ENCODE peak calls at places on chromosomes 16 and 17, in four cellular contexts. One of them, this sample, is unnamed.
A peak's percentile ranks its signal among the peaks of the same experiment; 100 is the strongest.

GRCh38 chr17:77400445-77400870 is 259.7 kb downstream of the SEC14L1 start:
- DNase-seq in HepG2: no peak
- DNase-seq in H1: no peak
- DNase-seq in K562: peak; percentile 55
- DNase-seq in this sample: no peak

GRCh38 chr17:67742025-67742424 is 24.3 kb downstream of the NOL11 start:
- DNase-seq in K562: no peak
- DNase-seq in H1: no peak
- DNase-seq in HepG2: no peak
- DNase-seq in this sample: no peak

GRCh38 chr16:24568392-24568791 is 29.0 kb downstream of the RBBP6 start:
- DNase-seq in H1: no peak
- DNase-seq in HepG2: no peak
- DNase-seq in K562: no peak
- DNase-seq in this sample: no peak

GRCh38 chr17:43015579-43015978 is 6.6 kb downstream of the VAT1 start:
- DNase-seq in H1: no peak
- DNase-seq in HepG2: no peak
- DNase-seq in K562: no peak
- DNase-seq in this sample: no peak

GRCh38 chr16:48576927-48577326 is 33.1 kb downstream of the N4BP1 start:
- DNase-seq in HepG2: peak; percentile 48
- DNase-seq in H1: no peak
- DNase-seq in K562: no peak
- DNase-seq in this sample: peak; percentile 11

GRCh38 chr16:49338867-49339266 is 34.7 kb upstream of the C16orf78 start:
- DNase-seq in HepG2: no peak
- DNase-seq in K562: no peak
- DNase-seq in H1: no peak
- DNase-seq in this sample: no peak

GRCh38 chr17:72492941-72493340 is 372.1 kb downstream of the SOX9 start:
- DNase-seq in HepG2: no peak
- DNase-seq in K562: no peak
- DNase-seq in H1: no peak
- DNase-seq in this sample: no peak

GRCh38 chr17:50768348-50768761 is 1.0 kb upstream of the ANKRD40CL start:
- DNase-seq in H1: peak; percentile 47
- DNase-seq in K562: no peak
- DNase-seq in HepG2: peak; percentile 38
- DNase-seq in this sample: peak; percentile 38

GRCh38 chr17:82061047-82061925 is 4.3 kb downstream of the DUS1L start:
- DNase-seq in K562: no peak
- DNase-seq in HepG2: no peak
- DNase-seq in H1: no peak
- DNase-seq in this sample: no peak

GRCh38 chr17:81414751-81415516 is 19.7 kb downstream of the BAHCC1 start:
- DNase-seq in K562: no peak
- DNase-seq in HepG2: no peak
- DNase-seq in H1: no peak
- DNase-seq in this sample: no peak

GRCh38 chr16:85902366-85903155 is 3.6 kb downstream of the IRF8 start:
- DNase-seq in HepG2: no peak
- DNase-seq in H1: no peak
- DNase-seq in K562: no peak
- DNase-seq in this sample: no peak

GRCh38 chr17:75364078-75364477 is 41.4 kb downstream of the GRB2 start:
- DNase-seq in HepG2: no peak
- DNase-seq in K562: no peak
- DNase-seq in H1: no peak
- DNase-seq in this sample: no peak

GRCh38 chr17:79026345-79027273 is 2.6 kb downstream of the C1QTNF1 start:
- DNase-seq in H1: no peak
- DNase-seq in HepG2: peak; percentile 99
- DNase-seq in K562: no peak
- DNase-seq in this sample: peak; percentile 86

GRCh38 chr16:88754912-88755744 is 29.9 kb downstream of the PIEZO1 start:
- DNase-seq in HepG2: no peak
- DNase-seq in K562: no peak
- DNase-seq in H1: no peak
- DNase-seq in this sample: no peak

GRCh38 chr17:61593404-61593803 is 2.4 kb upstream of the NACA2 start:
- DNase-seq in HepG2: no peak
- DNase-seq in K562: no peak
- DNase-seq in H1: no peak
- DNase-seq in this sample: no peak

GRCh38 chr16:527015-527903 is at the start of gene CAPN15:
- DNase-seq in H1: peak; percentile 94
- DNase-seq in HepG2: peak; percentile 76
- DNase-seq in K562: peak; percentile 90
- DNase-seq in this sample: peak; percentile 90

GRCh38 chr17:73703216-73703615 is 59.0 kb upstream of the SDK2 start:
- DNase-seq in HepG2: no peak
- DNase-seq in H1: no peak
- DNase-seq in K562: no peak
- DNase-seq in this sample: no peak

GRCh38 chr17:11144358-11145233 is 96.4 kb upstream of the SHISA6 start:
- DNase-seq in H1: peak; percentile 49
- DNase-seq in K562: peak; percentile 21
- DNase-seq in HepG2: peak; percentile 18
- DNase-seq in this sample: peak; percentile 28

GRCh38 chr17:81426676-81427445 is 31.6 kb downstream of the BAHCC1 start:
- DNase-seq in H1: no peak
- DNase-seq in K562: no peak
- DNase-seq in HepG2: no peak
- DNase-seq in this sample: no peak

GRCh38 chr17:60472449-60472848 is 50.2 kb downstream of the CHCT1 start:
- DNase-seq in HepG2: no peak
- DNase-seq in K562: no peak
- DNase-seq in H1: no peak
- DNase-seq in this sample: no peak

GRCh38 chr17:42460371-42460770 is 1.7 kb downstream of the ATP6V0A1 start:
- DNase-seq in HepG2: no peak
- DNase-seq in H1: no peak
- DNase-seq in K562: no peak
- DNase-seq in this sample: no peak

GRCh38 chr17:7557147-7557764 is 1.3 kb upstream of the TNFSF13 start:
- DNase-seq in K562: no peak
- DNase-seq in H1: no peak
- DNase-seq in HepG2: peak; percentile 42
- DNase-seq in this sample: no peak

GRCh38 chr17:64019486-64020067 is 856 bp downstream of the ICAM2 start:
- DNase-seq in H1: peak; percentile 13
- DNase-seq in HepG2: no peak
- DNase-seq in K562: no peak
- DNase-seq in this sample: no peak

GRCh38 chr17:43467981-43468541 is 15.7 kb upstream of the DHX8 start:
- DNase-seq in HepG2: no peak
- DNase-seq in K562: no peak
- DNase-seq in H1: no peak
- DNase-seq in this sample: no peak

GRCh38 chr17:49114703-49115102 is 17.9 kb upstream of the B4GALNT2 start:
- DNase-seq in K562: no peak
- DNase-seq in H1: no peak
- DNase-seq in HepG2: no peak
- DNase-seq in this sample: no peak

GRCh38 chr17:933168-934083 is 46.1 kb downstream of the NXN start:
- DNase-seq in HepG2: peak; percentile 75
- DNase-seq in K562: peak; percentile 22
- DNase-seq in H1: no peak
- DNase-seq in this sample: peak; percentile 97

GRCh38 chr17:42276359-42276608 is at the start of gene STAT5B:
- DNase-seq in K562: peak; percentile 84
- DNase-seq in HepG2: no peak
- DNase-seq in H1: peak; percentile 78
- DNase-seq in this sample: peak; percentile 83

GRCh38 chr17:57747221-57748017 is 2.3 kb upstream of the CCDC182 start:
- DNase-seq in K562: peak; percentile 53
- DNase-seq in HepG2: peak; percentile 54
- DNase-seq in H1: no peak
- DNase-seq in this sample: peak; percentile 84

GRCh38 chr16:4052801-4053662 is 63.2 kb downstream of the ADCY9 start:
- DNase-seq in HepG2: no peak
- DNase-seq in K562: no peak
- DNase-seq in H1: no peak
- DNase-seq in this sample: no peak

GRCh38 chr16:15506441-15506840 is 72.1 kb downstream of the BMERB1 start:
- DNase-seq in K562: no peak
- DNase-seq in H1: no peak
- DNase-seq in HepG2: no peak
- DNase-seq in this sample: no peak

GRCh38 chr16:15509593-15510520 is 75.5 kb downstream of the BMERB1 start:
- DNase-seq in K562: no peak
- DNase-seq in H1: peak; percentile 52
- DNase-seq in HepG2: no peak
- DNase-seq in this sample: peak; percentile 43

GRCh38 chr16:15509051-15509592 is 74.7 kb downstream of the BMERB1 start:
- DNase-seq in H1: no peak
- DNase-seq in HepG2: no peak
- DNase-seq in K562: peak; percentile 45
- DNase-seq in this sample: no peak

GRCh38 chr16:15507959-15508336 is 73.6 kb downstream of the BMERB1 start:
- DNase-seq in H1: no peak
- DNase-seq in K562: no peak
- DNase-seq in HepG2: no peak
- DNase-seq in this sample: no peak

GRCh38 chr16:15507299-15507958 is 73.0 kb downstream of the BMERB1 start:
- DNase-seq in K562: no peak
- DNase-seq in HepG2: no peak
- DNase-seq in H1: no peak
- DNase-seq in this sample: no peak
- TF ChIP-seq JUN in K562: no peak
- TF ChIP-seq JUN in HepG2: no peak
- TF ChIP-seq JUN in H1: no peak
- TF ChIP-seq JUN in this sample: no peak

GRCh38 chr17:35539659-35540026 is 2.2 kb upstream of the SLFN12L start:
- DNase-seq in K562: no peak
- DNase-seq in HepG2: no peak
- DNase-seq in H1: no peak
- DNase-seq in this sample: no peak

GRCh38 chr17:35536664-35537160 is 766 bp downstream of the SLFN12L start:
- DNase-seq in H1: no peak
- DNase-seq in HepG2: no peak
- DNase-seq in K562: no peak
- DNase-seq in this sample: no peak

GRCh38 chr17:35534694-35535093 is 2.8 kb downstream of the SLFN12L start:
- DNase-seq in H1: no peak
- DNase-seq in HepG2: no peak
- DNase-seq in K562: no peak
- DNase-seq in this sample: no peak

GRCh38 chr17:35540589-35541404 is 3.3 kb upstream of the SLFN12L start:
- DNase-seq in H1: no peak
- DNase-seq in HepG2: no peak
- DNase-seq in K562: peak; percentile 36
- DNase-seq in this sample: no peak

DNA sequence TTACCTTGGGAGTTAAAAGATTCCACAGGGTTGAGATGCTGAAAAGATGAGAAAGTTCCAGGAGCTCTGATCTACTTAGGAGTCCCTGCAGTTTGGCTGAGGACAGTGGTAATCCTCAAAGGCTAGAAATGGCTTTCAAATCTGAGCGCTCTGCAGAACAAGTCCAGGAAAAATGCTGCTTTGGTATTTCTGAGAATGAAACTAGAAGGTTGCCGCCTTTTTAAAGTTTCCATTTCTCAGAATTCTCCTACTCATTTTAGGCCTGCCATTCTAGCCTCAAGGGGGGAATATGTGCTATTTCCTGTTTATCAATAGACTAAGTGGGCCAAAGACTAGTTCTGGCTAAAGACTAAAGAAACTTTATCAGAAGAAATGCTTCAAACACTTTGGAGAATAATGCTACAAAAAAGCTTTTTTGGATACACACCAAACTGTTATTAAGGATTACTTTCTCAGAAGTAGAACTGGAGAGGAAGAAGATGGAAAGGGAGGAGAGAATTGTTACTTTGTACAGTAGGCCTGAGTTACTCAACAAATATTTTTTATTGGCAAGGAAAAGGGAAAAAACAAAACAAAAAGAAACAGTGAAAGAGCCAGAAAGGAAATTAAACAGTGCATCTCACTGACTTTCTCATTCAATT is at the start of gene SLFN12L:
- DNase-seq in HepG2: no peak
- DNase-seq in H1: no peak
- DNase-seq in K562: peak; percentile 55
- DNase-seq in this sample: no peak
- TF ChIP-seq RAD21 in HepG2: no peak
- TF ChIP-seq RAD21 in H1: no peak
- TF ChIP-seq RAD21 in K562: no peak
- TF ChIP-seq RAD21 in this sample: no peak

DNA sequence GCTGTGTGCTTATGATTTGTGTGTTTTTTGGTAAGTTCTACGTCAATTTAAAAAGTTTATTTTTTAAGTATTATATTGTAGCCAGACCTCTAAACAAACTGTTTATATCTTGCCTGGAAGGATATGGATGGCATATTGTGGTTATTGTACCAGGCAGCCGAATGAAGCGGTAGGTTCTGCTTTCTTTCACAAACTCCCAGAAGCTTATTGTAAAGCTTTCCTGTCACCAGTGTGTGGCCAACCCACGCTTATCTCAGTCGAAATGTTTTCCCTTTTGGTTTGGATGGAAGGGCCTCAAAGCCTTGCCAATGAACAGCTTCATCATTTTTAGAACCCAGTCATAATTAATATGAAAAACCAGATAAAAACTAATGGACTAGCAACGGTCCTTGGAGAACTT is 53.1 kb downstream of the CYB5B start:
- DNase-seq in K562: peak; percentile 40
- DNase-seq in H1: no peak
- DNase-seq in HepG2: no peak
- DNase-seq in this sample: no peak
- H3K27ac ChIP-seq in K562: no peak overlapping the region
- H3K27ac ChIP-seq in H1: no peak overlapping the region
- H3K27ac ChIP-seq in HepG2: no peak overlapping the region
- H3K27ac ChIP-seq in this sample: peak overlapping the region; percentile 83

DNA sequence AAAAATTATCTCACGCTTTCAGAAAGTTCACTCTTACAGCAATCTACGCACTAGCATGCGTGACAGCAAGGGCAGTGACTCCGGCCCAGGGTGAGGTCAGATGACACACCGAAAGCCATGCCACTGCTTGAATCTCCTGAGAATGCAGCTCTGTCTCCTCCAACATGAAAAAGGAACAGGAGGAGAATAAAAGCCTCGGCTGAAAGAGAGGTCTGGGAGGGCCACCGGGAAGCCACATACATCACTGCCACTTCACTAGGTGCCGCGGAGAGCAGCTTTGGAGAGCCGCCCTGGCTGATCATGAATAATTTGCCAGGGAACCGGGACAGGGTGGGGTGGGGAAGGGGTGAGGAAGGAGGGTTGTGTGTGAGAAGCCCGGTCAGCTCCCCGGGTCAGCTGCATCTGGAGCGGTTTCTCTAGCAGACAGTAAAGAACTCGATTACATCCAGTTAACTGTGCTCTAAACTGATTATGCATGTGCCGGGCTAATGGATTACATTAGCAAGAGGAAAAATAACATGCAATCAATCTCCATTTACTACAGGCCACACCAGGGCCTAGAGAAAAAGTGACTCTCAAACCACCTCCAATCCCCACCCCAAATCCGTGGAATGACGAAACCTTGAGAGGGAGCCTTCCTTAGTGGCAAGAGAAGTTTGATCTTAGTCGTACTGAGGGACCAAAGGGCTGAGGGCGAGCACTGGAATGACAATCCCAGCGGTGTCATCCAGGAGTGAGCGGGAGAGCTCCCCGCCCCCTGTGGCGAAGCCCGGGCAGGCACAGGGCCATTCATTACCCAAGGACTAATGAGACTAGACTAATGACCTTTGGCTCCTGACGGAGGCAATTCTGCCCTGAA is 100.3 kb downstream of the ZFHX3 start:
- DNase-seq in K562: no peak
- DNase-seq in HepG2: peak; percentile 79
- DNase-seq in H1: no peak
- DNase-seq in this sample: no peak
- TF ChIP-seq JUN in K562: no peak
- TF ChIP-seq JUN in HepG2: peak; percentile 78
- TF ChIP-seq JUN in H1: no peak
- TF ChIP-seq JUN in this sample: no peak

This sample was measured in A549.